ENCODE peak calls at places on chromosomes 3 and 15, in six cellular contexts. T is cardiac fibroblast, L is neural crest cell, E is A673, B is astrocyte of the spinal cord, F is breast epithelium. G is an unnamed sample.

GRCh38 chr3:176078916-176079315 is 1118.4 kb downstream of the TBL1XR1 start:
- DNase-seq in T (no peak), L (no peak), E (no peak), B (no peak), F (no peak), G (no peak)

GRCh38 chr15:81160312-81161214 is 26.5 kb downstream of the CFAP161 start:
- DNase-seq in T (peak; percentile 94), L (no peak), E (no peak), B (peak; percentile 76), F (no peak), G (no peak)

GRCh38 chr15:24848050-24848449 is 106.7 kb upstream of the SNRPN start:
- DNase-seq in T (peak; percentile 34), L (peak; percentile 28), E (no peak), B (peak; percentile 52), F (no peak), G (no peak)

GRCh38 chr3:85801955-85802354 is 843.2 kb downstream of the CADM2 start:
- DNase-seq in T (no peak), L (no peak), E (peak; percentile 40), B (no peak), F (no peak), G (no peak)

GRCh38 chr3:142272200-142272891 is 47.0 kb upstream of the GK5 start:
- DNase-seq in T (no peak), L (no peak), E (peak; percentile 79), B (peak; percentile 14), F (no peak), G (no peak)

GRCh38 chr15:96285306-96285705 is 45.2 kb upstream of the NR2F2 start:
- DNase-seq in T (peak; percentile 76), L (no peak), E (peak; percentile 31), B (peak; percentile 99), F (no peak), G (no peak)

GRCh38 chr15:80265021-80265420 is 13.0 kb upstream of the CTXND1 start:
- DNase-seq in T (no peak), L (no peak), E (no peak), B (no peak), F (no peak), G (no peak)

GRCh38 chr15:67101981-67102929 is 36.9 kb downstream of the SMAD3 start:
- DNase-seq in T (peak; percentile 48), L (no peak), E (no peak), B (peak; percentile 87), F (no peak), G (peak; percentile 25)

GRCh38 chr3:102460579-102460978 is 25.8 kb downstream of the ZPLD1 start:
- DNase-seq in T (no peak), L (no peak), E (no peak), B (peak; percentile 4), F (no peak), G (no peak)

GRCh38 chr3:149494759-149495580 is 20.5 kb downstream of the TM4SF4 start:
- DNase-seq in T (no peak), L (no peak), E (no peak), B (peak; percentile 49), F (no peak), G (no peak)

GRCh38 chr15:89412906-89413411 is 78.3 kb upstream of the POLG start:
- DNase-seq in T (no peak), L (no peak), E (no peak), B (no peak), F (no peak), G (no peak)

GRCh38 chr3:39284457-39284881 is 4.6 kb upstream of the CX3CR1 start:
- DNase-seq in T (no peak), L (no peak), E (no peak), B (peak; percentile 18), F (no peak), G (no peak)

GRCh38 chr3:31495971-31496370 is 36.8 kb upstream of the STT3B start:
- DNase-seq in T (peak; percentile 16), L (no peak), E (no peak), B (peak; percentile 16), F (no peak), G (no peak)

GRCh38 chr3:80424951-80425350 is 657.2 kb upstream of the ROBO1 start:
- DNase-seq in T (no peak), L (no peak), E (no peak), B (no peak), F (no peak), G (no peak)

GRCh38 chr15:66072616-66073361 is 180.8 kb downstream of the MEGF11 start:
- DNase-seq in T (peak; percentile 28), L (no peak), E (no peak), B (no peak), F (no peak), G (no peak)
- TF ChIP-seq CTCF in T (no peak), L (no peak), E (no peak), B (no peak), F (no peak), G (no peak)

GRCh38 chr15:93001881-93002280 is 87.1 kb downstream of the RGMA start:
- DNase-seq in T (peak; percentile 33), L (no peak), E (peak; percentile 14), B (no peak), F (no peak), G (no peak)
- TF ChIP-seq CTCF in T (peak; percentile 4), L (peak; percentile 47), E (peak; percentile 32), B (peak; percentile 1), F (no peak), G (no peak)

DNA sequence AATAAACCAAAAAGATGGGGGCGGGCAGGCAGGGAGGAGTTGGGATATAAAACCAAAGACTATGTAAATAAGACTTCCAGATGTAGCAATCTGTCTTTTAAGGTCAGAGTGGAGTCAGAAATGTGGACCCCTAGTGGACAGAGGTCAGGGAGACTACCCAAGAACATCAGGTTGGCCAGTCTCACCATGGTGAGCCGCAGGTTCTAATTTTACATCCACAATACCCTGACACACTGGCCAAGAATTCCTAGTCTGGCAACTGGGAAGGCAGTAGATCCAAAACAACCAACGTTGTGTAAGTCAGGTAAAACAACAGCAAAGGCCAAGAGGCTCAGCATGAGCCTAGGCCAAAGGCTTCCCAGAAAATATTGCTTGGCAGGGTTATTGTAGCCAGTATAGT is 203.4 kb downstream of the FOXP1 start:
- DNase-seq in T (no peak), L (no peak), E (no peak), B (peak; percentile 52), F (no peak), G (no peak)
- TF ChIP-seq CTCF in T (no peak), L (peak; percentile 32), E (no peak), B (no peak), F (no peak), G (no peak)

GRCh38 chr3:189948724-189949045 is 172.0 kb downstream of the P3H2 start:
- DNase-seq in T (no peak), L (no peak), E (no peak), B (no peak), F (no peak), G (no peak)

GRCh38 chr3:189952272-189952671 is 168.4 kb downstream of the P3H2 start:
- DNase-seq in T (no peak), L (no peak), E (no peak), B (no peak), F (no peak), G (no peak)

GRCh38 chr3:189947948-189948723 is 172.6 kb downstream of the P3H2 start:
- DNase-seq in T (peak; percentile 49), L (no peak), E (peak; percentile 79), B (peak; percentile 50), F (no peak), G (no peak)

GRCh38 chr3:189949580-189949979 is 171.1 kb downstream of the P3H2 start:
- DNase-seq in T (no peak), L (no peak), E (no peak), B (no peak), F (no peak), G (no peak)

DNA sequence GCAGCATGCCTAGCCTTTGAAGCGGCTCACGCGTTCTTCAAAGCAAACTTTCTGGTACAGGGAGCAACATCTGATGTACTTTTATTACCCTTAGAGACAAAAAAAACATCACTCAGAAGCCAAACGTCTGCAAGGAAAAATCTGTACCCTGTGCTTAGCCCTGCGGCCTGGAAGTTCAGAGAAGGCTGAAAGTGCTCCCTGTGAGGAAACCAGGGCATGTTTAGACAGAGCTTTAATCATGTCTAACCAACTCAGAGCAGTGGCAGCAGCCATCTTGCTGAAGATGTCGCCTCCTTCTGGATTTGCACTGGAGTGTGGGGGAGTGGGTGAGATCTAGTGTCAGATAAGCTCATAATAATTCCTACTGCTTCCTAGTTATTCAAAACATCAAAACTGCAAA is 170.4 kb downstream of the P3H2 start:
- DNase-seq in T (no peak), L (no peak), E (peak; percentile 47), B (no peak), F (no peak), G (no peak)
- TF ChIP-seq CTCF in T (no peak), L (no peak), E (peak; percentile 33), B (peak; percentile 7), F (no peak), G (no peak)

DNA sequence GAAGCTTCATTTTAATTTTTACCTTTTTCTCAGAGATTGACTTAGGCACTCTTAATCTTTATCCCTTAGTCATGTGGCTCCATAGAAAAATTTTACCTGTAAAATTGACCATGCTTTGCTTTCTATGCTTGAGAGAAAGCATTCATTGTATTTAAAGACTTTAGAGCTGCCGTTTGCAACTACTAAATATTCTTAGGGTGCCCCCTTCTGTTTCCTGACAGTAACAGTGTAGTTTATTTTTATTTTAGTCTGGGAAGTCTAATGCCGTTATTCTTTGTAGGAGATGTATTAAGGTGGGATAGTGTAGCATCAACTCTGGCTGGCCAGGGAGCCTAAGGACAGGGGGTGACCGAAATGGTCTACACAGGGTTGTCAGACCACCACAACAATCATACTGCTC is 84.5 kb upstream of the SYNPR start:
- DNase-seq in T (peak; percentile 27), L (no peak), E (peak; percentile 30), B (peak; percentile 40), F (no peak), G (no peak)
- TF ChIP-seq CTCF in T (peak; percentile 33), L (peak; percentile 74), E (peak; percentile 49), B (peak; percentile 51), F (peak; percentile 32), G (no peak)

GRCh38 chr3:133127381-133127780 is 89.2 kb downstream of the TMEM108 start:
- DNase-seq in T (no peak), L (no peak), E (no peak), B (no peak), F (no peak), G (no peak)
- TF ChIP-seq CTCF in T (no peak), L (no peak), E (no peak), B (no peak), F (no peak), G (no peak)